ENCODE peak calls at places on chromosomes 3 and 15, in eight cellular contexts. One of them, this sample, is unnamed.

GRCh38 chr15:60004019-60004845 is at the start of gene FOXB1:
- DNase-seq in GM12878: no peak
- DNase-seq in psoas muscle: no peak
- DNase-seq in cardiac fibroblast: no peak
- DNase-seq in cardiac muscle cell: peak; percentile 72
- DNase-seq in sigmoid colon: no peak
- DNase-seq in fibroblast of pulmonary artery: no peak
- DNase-seq in ovary: no peak
- DNase-seq in this sample: no peak

GRCh38 chr15:99703603-99704443 is 29.4 kb downstream of the LYSMD4 start:
- DNase-seq in GM12878: no peak
- DNase-seq in psoas muscle: no peak
- DNase-seq in cardiac fibroblast: peak; percentile 91
- DNase-seq in cardiac muscle cell: peak; percentile 54
- DNase-seq in sigmoid colon: no peak
- DNase-seq in fibroblast of pulmonary artery: peak; percentile 95
- DNase-seq in ovary: no peak
- DNase-seq in this sample: peak; percentile 92

GRCh38 chr3:192571197-192571791 is 156.0 kb downstream of the FGF12 start:
- DNase-seq in GM12878: no peak
- DNase-seq in psoas muscle: peak; percentile 60
- DNase-seq in cardiac fibroblast: peak; percentile 56
- DNase-seq in cardiac muscle cell: no peak
- DNase-seq in sigmoid colon: peak; percentile 70
- DNase-seq in fibroblast of pulmonary artery: peak; percentile 56
- DNase-seq in ovary: peak; percentile 57
- DNase-seq in this sample: peak; percentile 58

GRCh38 chr15:82999426-82999825 is 12.0 kb downstream of the C15orf40 start:
- DNase-seq in GM12878: no peak
- DNase-seq in psoas muscle: no peak
- DNase-seq in cardiac fibroblast: no peak
- DNase-seq in cardiac muscle cell: no peak
- DNase-seq in sigmoid colon: no peak
- DNase-seq in fibroblast of pulmonary artery: no peak
- DNase-seq in ovary: no peak
- DNase-seq in this sample: peak; percentile 13

GRCh38 chr3:8371085-8371551 is 130.5 kb upstream of the LMCD1 start:
- DNase-seq in GM12878: no peak
- DNase-seq in psoas muscle: no peak
- DNase-seq in cardiac fibroblast: peak; percentile 82
- DNase-seq in cardiac muscle cell: no peak
- DNase-seq in sigmoid colon: no peak
- DNase-seq in fibroblast of pulmonary artery: peak; percentile 53
- DNase-seq in ovary: no peak
- DNase-seq in this sample: peak; percentile 87

GRCh38 chr15:92394327-92395175 is 870 bp downstream of the ST8SIA2 start:
- DNase-seq in GM12878: no peak
- DNase-seq in psoas muscle: no peak
- DNase-seq in cardiac fibroblast: no peak
- DNase-seq in cardiac muscle cell: peak; percentile 55
- DNase-seq in sigmoid colon: no peak
- DNase-seq in fibroblast of pulmonary artery: no peak
- DNase-seq in ovary: no peak
- DNase-seq in this sample: no peak

GRCh38 chr15:59260090-59260489 is 53.4 kb downstream of the LDHAL6B start:
- DNase-seq in GM12878: no peak
- DNase-seq in psoas muscle: no peak
- DNase-seq in cardiac fibroblast: no peak
- DNase-seq in cardiac muscle cell: no peak
- DNase-seq in sigmoid colon: no peak
- DNase-seq in fibroblast of pulmonary artery: no peak
- DNase-seq in ovary: no peak
- DNase-seq in this sample: no peak

GRCh38 chr3:171257251-171258179 is 202.7 kb downstream of the TNIK start:
- DNase-seq in GM12878: peak; percentile 76
- DNase-seq in psoas muscle: no peak
- DNase-seq in cardiac fibroblast: peak; percentile 11
- DNase-seq in cardiac muscle cell: peak; percentile 15
- DNase-seq in sigmoid colon: no peak
- DNase-seq in fibroblast of pulmonary artery: no peak
- DNase-seq in ovary: no peak
- DNase-seq in this sample: peak; percentile 30

GRCh38 chr3:51716805-51717204 is 9.9 kb downstream of the GRM2 start:
- DNase-seq in GM12878: no peak
- DNase-seq in psoas muscle: no peak
- DNase-seq in cardiac fibroblast: no peak
- DNase-seq in cardiac muscle cell: no peak
- DNase-seq in sigmoid colon: no peak
- DNase-seq in fibroblast of pulmonary artery: no peak
- DNase-seq in ovary: no peak
- DNase-seq in this sample: no peak

GRCh38 chr3:33883538-33884203 is 85.2 kb downstream of the PDCD6IP start:
- DNase-seq in GM12878: no peak
- DNase-seq in psoas muscle: no peak
- DNase-seq in cardiac fibroblast: peak; percentile 53
- DNase-seq in cardiac muscle cell: peak; percentile 69
- DNase-seq in sigmoid colon: no peak
- DNase-seq in fibroblast of pulmonary artery: peak; percentile 66
- DNase-seq in ovary: no peak
- DNase-seq in this sample: peak; percentile 60

GRCh38 chr3:181278468-181279238 is 289.1 kb upstream of the DNAJC19 start:
- DNase-seq in GM12878: no peak
- DNase-seq in psoas muscle: no peak
- DNase-seq in cardiac fibroblast: peak; percentile 1
- DNase-seq in cardiac muscle cell: peak; percentile 46
- DNase-seq in sigmoid colon: no peak
- DNase-seq in fibroblast of pulmonary artery: peak; percentile 1
- DNase-seq in ovary: no peak
- DNase-seq in this sample: no peak
- TF ChIP-seq CTCF in GM12878: no peak
- TF ChIP-seq CTCF in psoas muscle: peak; percentile 46
- TF ChIP-seq CTCF in cardiac fibroblast: no peak
- TF ChIP-seq CTCF in cardiac muscle cell: no peak
- TF ChIP-seq CTCF in sigmoid colon: no peak
- TF ChIP-seq CTCF in fibroblast of pulmonary artery: peak; percentile 8
- TF ChIP-seq CTCF in ovary: no peak
- TF ChIP-seq CTCF in this sample: peak; percentile 29

GRCh38 chr15:96038650-96039049 is 291.9 kb upstream of the NR2F2 start:
- DNase-seq in GM12878: peak; percentile 87
- DNase-seq in psoas muscle: no peak
- DNase-seq in cardiac fibroblast: no peak
- DNase-seq in cardiac muscle cell: no peak
- DNase-seq in sigmoid colon: no peak
- DNase-seq in fibroblast of pulmonary artery: no peak
- DNase-seq in ovary: no peak
- DNase-seq in this sample: peak; percentile 63

GRCh38 chr15:96043586-96044171 is 286.8 kb upstream of the NR2F2 start:
- DNase-seq in GM12878: no peak
- DNase-seq in psoas muscle: no peak
- DNase-seq in cardiac fibroblast: no peak
- DNase-seq in cardiac muscle cell: no peak
- DNase-seq in sigmoid colon: no peak
- DNase-seq in fibroblast of pulmonary artery: no peak
- DNase-seq in ovary: no peak
- DNase-seq in this sample: no peak

GRCh38 chr15:96041982-96042733 is 288.3 kb upstream of the NR2F2 start:
- DNase-seq in GM12878: no peak
- DNase-seq in psoas muscle: no peak
- DNase-seq in cardiac fibroblast: no peak
- DNase-seq in cardiac muscle cell: no peak
- DNase-seq in sigmoid colon: no peak
- DNase-seq in fibroblast of pulmonary artery: no peak
- DNase-seq in ovary: no peak
- DNase-seq in this sample: no peak

GRCh38 chr15:96046620-96047240 is 283.8 kb upstream of the NR2F2 start:
- DNase-seq in GM12878: no peak
- DNase-seq in psoas muscle: no peak
- DNase-seq in cardiac fibroblast: no peak
- DNase-seq in cardiac muscle cell: no peak
- DNase-seq in sigmoid colon: no peak
- DNase-seq in fibroblast of pulmonary artery: no peak
- DNase-seq in ovary: no peak
- DNase-seq in this sample: peak; percentile 81

DNA sequence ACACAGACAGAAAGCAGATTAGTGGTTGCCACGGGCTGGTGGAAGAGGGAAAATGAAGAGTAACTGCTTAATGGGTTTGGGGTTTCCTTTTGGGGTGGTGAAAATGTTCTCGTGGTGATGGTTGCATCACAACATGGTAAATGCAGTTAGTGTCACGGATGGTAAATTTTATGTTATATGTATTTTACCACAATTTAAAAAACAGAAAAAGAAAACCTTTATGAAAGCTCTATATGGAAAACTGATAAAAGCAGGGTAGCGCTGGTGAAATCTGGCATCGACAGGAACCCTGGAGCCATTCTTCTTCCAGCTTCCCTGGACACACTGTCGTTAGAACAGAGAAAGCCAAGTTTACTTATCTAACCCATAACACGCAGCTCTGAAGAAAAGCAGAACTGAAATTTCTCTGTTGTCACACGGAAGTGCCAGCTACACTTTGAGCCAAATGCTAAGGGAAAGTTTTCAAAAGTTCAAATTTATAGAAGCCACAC is 287.7 kb upstream of the NR2F2 start:
- DNase-seq in GM12878: peak; percentile 77
- DNase-seq in psoas muscle: no peak
- DNase-seq in cardiac fibroblast: peak; percentile 58
- DNase-seq in cardiac muscle cell: no peak
- DNase-seq in sigmoid colon: no peak
- DNase-seq in fibroblast of pulmonary artery: no peak
- DNase-seq in ovary: no peak
- DNase-seq in this sample: no peak
- H3K4me3 ChIP-seq in GM12878: no peak overlapping the region
- H3K4me3 ChIP-seq in psoas muscle: no peak overlapping the region
- H3K4me3 ChIP-seq in cardiac fibroblast: no peak overlapping the region
- H3K4me3 ChIP-seq in cardiac muscle cell: no peak overlapping the region
- H3K4me3 ChIP-seq in sigmoid colon: no peak overlapping the region
- H3K4me3 ChIP-seq in fibroblast of pulmonary artery: no peak overlapping the region
- H3K4me3 ChIP-seq in ovary: no peak overlapping the region
- H3K4me3 ChIP-seq in this sample: no peak overlapping the region

GRCh38 chr3:175941352-175941751 is 1082.2 kb downstream of the NAALADL2 start:
- DNase-seq in GM12878: no peak
- DNase-seq in psoas muscle: no peak
- DNase-seq in cardiac fibroblast: peak; percentile 10
- DNase-seq in cardiac muscle cell: no peak
- DNase-seq in sigmoid colon: no peak
- DNase-seq in fibroblast of pulmonary artery: peak; percentile 8
- DNase-seq in ovary: no peak
- DNase-seq in this sample: peak; percentile 20
- TF ChIP-seq CTCF in GM12878: peak; percentile 46
- TF ChIP-seq CTCF in psoas muscle: no peak
- TF ChIP-seq CTCF in cardiac fibroblast: peak; percentile 46
- TF ChIP-seq CTCF in cardiac muscle cell: peak; percentile 31
- TF ChIP-seq CTCF in sigmoid colon: no peak
- TF ChIP-seq CTCF in fibroblast of pulmonary artery: peak; percentile 38
- TF ChIP-seq CTCF in ovary: no peak
- TF ChIP-seq CTCF in this sample: peak; percentile 47

GRCh38 chr3:187368251-187368733 is at the start of gene RTP4:
- DNase-seq in GM12878: peak; percentile 82
- DNase-seq in psoas muscle: no peak
- DNase-seq in cardiac fibroblast: peak; percentile 56
- DNase-seq in cardiac muscle cell: no peak
- DNase-seq in sigmoid colon: no peak
- DNase-seq in fibroblast of pulmonary artery: peak; percentile 35
- DNase-seq in ovary: no peak
- DNase-seq in this sample: peak; percentile 73

GRCh38 chr3:187367561-187368103 is 553 bp upstream of the RTP4 start:
- DNase-seq in GM12878: no peak
- DNase-seq in psoas muscle: peak; percentile 13
- DNase-seq in cardiac fibroblast: no peak
- DNase-seq in cardiac muscle cell: no peak
- DNase-seq in sigmoid colon: no peak
- DNase-seq in fibroblast of pulmonary artery: no peak
- DNase-seq in ovary: peak; percentile 27
- DNase-seq in this sample: no peak

GRCh38 chr3:187370051-187370450 is 1.9 kb downstream of the RTP4 start:
- DNase-seq in GM12878: no peak
- DNase-seq in psoas muscle: no peak
- DNase-seq in cardiac fibroblast: no peak
- DNase-seq in cardiac muscle cell: no peak
- DNase-seq in sigmoid colon: no peak
- DNase-seq in fibroblast of pulmonary artery: no peak
- DNase-seq in ovary: no peak
- DNase-seq in this sample: no peak

DNA sequence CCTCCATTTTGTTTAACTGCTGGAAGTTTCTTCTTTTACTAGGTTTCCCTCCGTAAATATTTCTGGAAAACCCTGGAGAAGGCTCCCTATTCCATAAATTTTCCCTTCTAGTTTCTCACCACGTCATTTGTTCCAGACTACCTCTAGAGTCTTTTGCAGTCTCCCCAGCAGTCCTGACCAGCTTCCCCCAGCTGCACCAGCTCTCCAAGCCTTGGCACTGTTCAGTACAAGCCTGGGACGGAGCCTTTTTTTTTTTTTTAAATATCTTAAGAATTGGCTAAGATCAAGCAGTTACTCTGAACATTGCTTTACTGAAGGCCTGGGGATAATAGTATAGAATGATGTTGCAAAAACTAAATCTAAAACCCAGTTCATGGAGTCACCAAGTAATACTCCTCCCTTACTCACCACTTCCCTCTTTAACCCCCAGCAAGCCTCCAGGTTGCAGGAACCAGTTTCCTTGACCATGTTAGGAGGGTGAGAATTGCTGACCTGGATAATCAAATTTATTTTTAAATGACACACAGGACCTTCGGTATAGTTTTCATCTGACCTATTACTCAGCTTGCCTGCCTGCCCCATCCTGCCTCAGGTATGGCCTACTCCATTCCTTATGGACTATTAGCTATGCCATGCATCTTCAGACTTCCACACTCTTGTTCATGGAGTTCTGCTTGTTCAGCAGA is 723 bp downstream of the RTP4 start:
- DNase-seq in GM12878: no peak
- DNase-seq in psoas muscle: no peak
- DNase-seq in cardiac fibroblast: no peak
- DNase-seq in cardiac muscle cell: no peak
- DNase-seq in sigmoid colon: no peak
- DNase-seq in fibroblast of pulmonary artery: no peak
- DNase-seq in ovary: no peak
- DNase-seq in this sample: peak; percentile 15
- H3K4me3 ChIP-seq in GM12878: peak overlapping the region; percentile 84
- H3K4me3 ChIP-seq in psoas muscle: peak overlapping the region; percentile 65
- H3K4me3 ChIP-seq in cardiac fibroblast: no peak overlapping the region
- H3K4me3 ChIP-seq in cardiac muscle cell: no peak overlapping the region
- H3K4me3 ChIP-seq in sigmoid colon: peak overlapping the region; percentile 29
- H3K4me3 ChIP-seq in fibroblast of pulmonary artery: no peak overlapping the region
- H3K4me3 ChIP-seq in ovary: peak overlapping the region; percentile 43
- H3K4me3 ChIP-seq in this sample: peak overlapping the region; percentile 44

This sample was measured in fibroblast of mammary gland.